ENCODE peak calls at places on chromosomes 12 and 14, in ten cellular contexts. I is stimulated activated CD8-positive, alpha-beta memory T cell treated with anti-CD3 and anti-CD28 coated beads, Interleukin-4, amount 100 ng/mL, for 48 hours; A is GM06990; O is pancreas; C is amygdala; V is stimulated activated CD4-positive, alpha-beta T cell treated with anti-CD3 and anti-CD28 coated beads, TNF-alpha, amount 100 ng/mL, for 4 hours; L is colonic mucosa; E is HFF-Myc; B is hippocampal formation; K is memory B cell. N is an unnamed sample.

GRCh38 chr12:11771895-11772502 is 122.5 kb downstream of the ETV6 start:
- DNase-seq in B (no peak), V (no peak), E (no peak), K (no peak), A (no peak), C (no peak), I (no peak), O (no peak), L (no peak), N (no peak)

GRCh38 chr12:49560695-49561094 is 7.2 kb downstream of the MCRS1 start:
- DNase-seq in K (no peak), C (no peak), V (no peak), L (no peak), A (no peak), B (no peak), I (no peak), E (no peak), O (no peak), N (no peak)

GRCh38 chr14:76753799-76754198 is 7.5 kb upstream of the VASH1 start:
- DNase-seq in I (no peak), V (no peak), E (no peak), L (no peak), K (no peak), O (no peak), A (no peak), B (no peak), C (no peak), N (no peak)

GRCh38 chr14:68157971-68158371 is 338.4 kb downstream of the RAD51B start:
- DNase-seq in E (no peak), L (no peak), A (no peak), V (no peak), B (no peak), I (no peak), C (no peak), K (no peak), O (no peak), N (no peak)

GRCh38 chr12:43776498-43776897 is 17.7 kb downstream of the IRAK4 start:
- DNase-seq in L (no peak), V (no peak), E (no peak), I (no peak), K (no peak), B (no peak), O (no peak), C (no peak), A (no peak), N (no peak)

GRCh38 chr12:5623411-5623810 is 191.5 kb downstream of the NTF3 start:
- DNase-seq in O (no peak), V (no peak), E (no peak), A (no peak), L (no peak), I (no peak), K (no peak), C (no peak), B (no peak), N (no peak)

GRCh38 chr12:3220382-3221321 is 143.5 kb downstream of the TSPAN9 start:
- DNase-seq in B (no peak), I (no peak), O (no peak), E (no peak), C (no peak), V (no peak), A (no peak), L (no peak), K (no peak), N (no peak)

GRCh38 chr12:88934163-88934747 is 354.0 kb upstream of the KITLG start:
- DNase-seq in V (no peak), I (no peak), L (no peak), C (no peak), O (no peak), A (no peak), E (no peak), B (no peak), K (no peak), N (no peak)

GRCh38 chr14:39755269-39755878 is 323.1 kb upstream of the FBXO33 start:
- DNase-seq in L (no peak), K (no peak), I (no peak), C (no peak), V (no peak), B (no peak), E (no peak), O (no peak), A (no peak), N (no peak)

GRCh38 chr14:33118653-33119052 is 180.0 kb downstream of the NPAS3 start:
- DNase-seq in K (no peak), B (no peak), E (no peak), A (no peak), L (no peak), I (no peak), O (no peak), V (no peak), C (no peak), N (no peak)

GRCh38 chr12:11730299-11731041 is 81.0 kb downstream of the ETV6 start:
- DNase-seq in C (no peak), I (no peak), O (peak), K (peak), E (no peak), L (peak), V (no peak), A (peak), B (no peak), N (peak)

GRCh38 chr12:104707179-104707578 is 250.4 kb downstream of the CHST11 start:
- DNase-seq in C (no peak), I (no peak), L (no peak), E (no peak), O (no peak), A (no peak), V (no peak), B (no peak), K (no peak), N (no peak)

GRCh38 chr12:20492251-20492728 is 124.0 kb downstream of the PDE3A start:
- DNase-seq in C (no peak), V (no peak), K (no peak), I (peak), O (no peak), A (peak), B (no peak), E (peak), L (no peak), N (no peak)

GRCh38 chr14:84493779-84494178 is 1036.2 kb upstream of the FLRT2 start:
- DNase-seq in A (no peak), C (no peak), B (no peak), I (no peak), K (no peak), L (no peak), O (no peak), E (peak), V (no peak), N (no peak)

GRCh38 chr12:111598637-111599458 is at the start of gene ATXN2:
- DNase-seq in C (peak), O (peak), K (peak), V (no peak), L (peak), I (peak), B (peak), A (peak), E (no peak), N (peak)

GRCh38 chr12:124767075-124767821 is 96.4 kb downstream of the SCARB1 start:
- DNase-seq in O (peak), B (peak), E (peak), A (peak), C (peak), L (peak), V (peak), I (peak), K (peak), N (peak)